ENCODE peak calls at places on chromosomes 7 and 10, in four cellular contexts. W is HCT116, B is IMR-90, Y is fibroblast of lung. A is an unnamed sample.

GRCh38 chr7:23893942-23894890 is 184.2 kb downstream of the STK31 start:
- DNase-seq in W (no peak), B (no peak), Y (peak; percentile 59), A (no peak)

GRCh38 chr10:64574371-64574770 is 1053.2 kb downstream of the REEP3 start:
- DNase-seq in W (no peak), B (no peak), Y (no peak), A (no peak)

GRCh38 chr7:30804078-30804661 is 33.0 kb downstream of the MINDY4 start:
- DNase-seq in W (no peak), B (peak; percentile 93), Y (peak; percentile 96), A (no peak)

GRCh38 chr7:20578257-20578771 is 37.2 kb upstream of the ABCB5 start:
- DNase-seq in W (no peak), B (no peak), Y (no peak), A (no peak)

GRCh38 chr7:81769891-81770818 is at the start of gene HGF:
- DNase-seq in W (no peak), B (peak; percentile 87), Y (peak; percentile 53), A (peak; percentile 86)

GRCh38 chr10:116138897-116139296 is 134.1 kb downstream of the GFRA1 start:
- DNase-seq in W (no peak), B (no peak), Y (no peak), A (no peak)

GRCh38 chr10:68598978-68599753 is 39.0 kb downstream of the TET1 start:
- DNase-seq in W (no peak), B (peak; percentile 43), Y (peak; percentile 48), A (peak; percentile 78)

GRCh38 chr10:111078505-111079185 is 1.8 kb downstream of the ADRA2A start:
- DNase-seq in W (no peak), B (no peak), Y (no peak), A (no peak)

GRCh38 chr7:151503902-151504714 is 15.6 kb downstream of the RHEB start:
- DNase-seq in W (no peak), B (peak; percentile 91), Y (peak; percentile 72), A (no peak)

GRCh38 chr10:17062009-17062408 is 67.6 kb downstream of the CUBN start:
- DNase-seq in W (peak; percentile 50), B (peak; percentile 90), Y (peak; percentile 89), A (no peak)

GRCh38 chr10:124625831-124626238 is 118.3 kb downstream of the FAM53B start:
- DNase-seq in W (no peak), B (no peak), Y (no peak), A (no peak)

GRCh38 chr7:50507898-50508470 is 57.2 kb downstream of the DDC start:
- DNase-seq in W (no peak), B (no peak), Y (no peak), A (no peak)

GRCh38 chr7:21261627-21262564 is 166.0 kb upstream of the SP4 start:
- DNase-seq in W (peak; percentile 44), B (peak; percentile 18), Y (peak; percentile 13), A (no peak)

DNA sequence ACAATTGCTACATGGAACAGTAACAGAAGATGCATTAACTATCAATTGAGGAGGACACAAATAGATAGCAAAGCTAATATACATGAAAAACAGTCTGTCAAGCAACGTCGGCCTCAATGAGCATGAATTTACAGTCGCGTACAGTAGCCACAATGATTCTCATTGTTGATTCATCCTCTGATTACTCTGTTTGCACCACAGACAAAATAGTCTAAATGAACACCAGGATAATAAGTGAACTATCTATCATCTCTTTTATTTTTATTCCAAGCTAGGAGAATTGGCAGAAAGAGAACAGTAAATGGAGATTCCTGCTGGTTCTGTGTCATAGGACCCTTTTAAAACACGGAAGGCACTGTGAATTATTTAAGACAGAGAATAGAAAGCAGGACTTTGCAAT is 108.5 kb downstream of the EVX1 start:
- DNase-seq in W (no peak), B (no peak), Y (peak; percentile 6), A (no peak)
- H3K9ac ChIP-seq in W (no peak overlapping the region), B (no peak overlapping the region), Y (no peak overlapping the region), A (no peak overlapping the region)

GRCh38 chr10:42755028-42755451 is 27.6 kb upstream of the BMS1 start:
- DNase-seq in W (no peak), B (no peak), Y (no peak), A (no peak)

GRCh38 chr10:42755591-42756093 is 27.0 kb upstream of the BMS1 start:
- DNase-seq in W (no peak), B (no peak), Y (no peak), A (no peak)

GRCh38 chr10:42753507-42754154 is 29.0 kb upstream of the BMS1 start:
- DNase-seq in W (no peak), B (no peak), Y (no peak), A (peak; percentile 73)

GRCh38 chr10:42754155-42755027 is 28.2 kb upstream of the BMS1 start:
- DNase-seq in W (no peak), B (no peak), Y (peak; percentile 10), A (peak; percentile 84)

DNA sequence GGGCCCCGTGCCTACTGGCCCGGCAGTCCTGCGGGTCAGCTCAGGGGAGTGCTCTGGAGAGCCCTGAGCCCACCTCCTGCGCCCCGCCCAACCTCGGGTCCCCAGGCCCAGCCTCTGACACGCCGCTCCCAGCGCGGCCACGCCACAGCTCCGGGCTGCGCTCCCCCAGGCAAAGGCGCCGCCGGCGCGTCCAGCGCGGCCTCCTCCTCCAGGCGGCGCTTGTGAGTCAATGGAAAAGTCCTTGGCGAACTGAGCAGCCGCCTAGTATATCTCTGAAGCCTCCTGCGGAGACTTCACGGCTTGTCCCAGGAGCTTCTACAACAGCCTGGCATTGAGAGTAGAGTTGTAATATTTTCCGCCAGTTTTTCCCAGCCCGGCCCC is 29.5 kb upstream of the BMS1 start:
- DNase-seq in W (peak; percentile 72), B (peak; percentile 55), Y (peak; percentile 46), A (peak; percentile 89)
- TF ChIP-seq CTCF in W (peak; percentile 74), B (peak; percentile 74), Y (peak; percentile 86), A (peak; percentile 90)

GRCh38 chr7:875476-876076 is 778 bp upstream of the GET4 start:
- DNase-seq in W (no peak), B (no peak), Y (no peak), A (peak; percentile 88)

GRCh38 chr7:871900-872537 is 4.3 kb upstream of the GET4 start:
- DNase-seq in W (no peak), B (no peak), Y (no peak), A (no peak)

GRCh38 chr7:874036-874749 is 2.2 kb upstream of the GET4 start:
- DNase-seq in W (no peak), B (no peak), Y (no peak), A (no peak)

GRCh38 chr7:875051-875450 is 1.3 kb upstream of the GET4 start:
- DNase-seq in W (no peak), B (no peak), Y (no peak), A (no peak)

DNA sequence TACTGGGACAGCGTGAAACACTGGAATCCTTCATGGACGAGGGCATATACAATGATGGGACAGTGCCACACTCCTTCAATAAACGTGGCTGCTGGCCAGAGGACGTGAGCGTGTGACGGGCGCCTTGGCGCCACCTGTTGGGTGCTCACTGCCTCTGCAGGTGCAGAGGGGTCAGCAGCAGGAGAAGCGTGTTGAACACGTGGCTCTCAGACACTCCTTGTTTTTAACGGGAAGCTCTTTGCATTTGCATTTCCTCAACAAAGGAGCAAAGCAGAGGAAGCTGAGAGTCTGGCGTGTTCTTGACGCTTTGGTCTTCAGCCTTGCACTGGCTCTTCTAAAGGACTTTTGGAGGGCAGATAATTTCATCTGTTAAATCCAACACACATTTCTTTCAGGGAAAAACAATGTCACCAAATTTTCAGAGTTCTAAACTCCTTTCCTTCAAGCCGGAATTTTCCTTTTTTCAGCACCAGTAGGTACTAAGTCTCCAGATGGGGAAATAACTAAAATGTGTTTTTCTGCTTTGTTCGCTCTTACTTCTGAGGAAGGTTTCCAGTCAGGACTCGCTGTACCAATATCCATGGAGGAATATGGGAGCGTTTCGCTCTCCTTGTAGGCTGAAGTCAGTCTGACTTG is 2.9 kb upstream of the GET4 start:
- DNase-seq in W (peak; percentile 72), B (peak; percentile 75), Y (peak; percentile 57), A (peak; percentile 91)
- H3K9ac ChIP-seq in W (peak overlapping the region; percentile 42), B (peak overlapping the region; percentile 31), Y (no peak overlapping the region), A (no peak overlapping the region)

GRCh38 chr10:47420305-47421056 is 36.4 kb upstream of the ZNF488 start:
- DNase-seq in W (no peak), B (no peak), Y (no peak), A (peak; percentile 49)
- TF ChIP-seq CTCF in W (no peak), B (no peak), Y (no peak), A (no peak)

GRCh38 chr7:39603931-39604330 is 19.4 kb upstream of the RALA start:
- DNase-seq in W (no peak), B (no peak), Y (no peak), A (no peak)

GRCh38 chr7:39606352-39606751 is 17.0 kb upstream of the RALA start:
- DNase-seq in W (no peak), B (no peak), Y (no peak), A (no peak)

GRCh38 chr7:39606941-39607340 is 16.4 kb upstream of the RALA start:
- DNase-seq in W (no peak), B (no peak), Y (no peak), A (no peak)

GRCh38 chr7:39602351-39602750 is 21.0 kb upstream of the RALA start:
- DNase-seq in W (no peak), B (peak; percentile 43), Y (peak; percentile 56), A (no peak)

GRCh38 chr7:39605087-39605486 is 18.3 kb upstream of the RALA start:
- DNase-seq in W (no peak), B (peak; percentile 62), Y (peak; percentile 85), A (no peak)
- H3K9ac ChIP-seq in W (no peak overlapping the region), B (no peak overlapping the region), Y (no peak overlapping the region), A (no peak overlapping the region)

GRCh38 chr7:140605337-140605736 is 35.3 kb downstream of the DENND2A start:
- DNase-seq in W (no peak), B (peak; percentile 96), Y (peak; percentile 85), A (no peak)
- TF ChIP-seq CTCF in W (no peak), B (peak; percentile 40), Y (peak; percentile 12), A (no peak)

GRCh38 chr7:101363734-101364374 is 1.2 kb downstream of the COL26A1 start:
- DNase-seq in W (peak; percentile 15), B (peak; percentile 40), Y (peak; percentile 45), A (peak; percentile 82)
- H3K9ac ChIP-seq in W (peak overlapping the region; percentile 59), B (no peak overlapping the region), Y (no peak overlapping the region), A (no peak overlapping the region)